ENCODE peak calls at places on chromosomes 6 and 20, in eight cellular contexts. C is GM20000, Y is endothelial cell, R is T-helper 17 cell, P is glutamatergic neuron, Q is kidney glomerular epithelial cell, O is AG04449, W is choroid plexus epithelial cell. U is an unnamed sample.

GRCh38 chr6:159008656-159009288 is 8.8 kb upstream of the RSPH3 start:
- DNase-seq in C (peak), Y (no peak), R (no peak), P (no peak), Q (peak), O (no peak), W (peak), U (no peak)

GRCh38 chr20:10469599-10469998 is 34.5 kb downstream of the SLX4IP start:
- DNase-seq in C (peak), Y (peak), R (no peak), P (no peak), Q (peak), O (peak), W (peak), U (peak)

GRCh38 chr6:43262000-43262779 is 18.9 kb downstream of the TTBK1 start:
- DNase-seq in C (no peak), Y (no peak), R (no peak), P (no peak), Q (no peak), O (no peak), W (no peak), U (no peak)

GRCh38 chr6:133099573-133099972 is 141.6 kb upstream of the EYA4 start:
- DNase-seq in C (no peak), Y (no peak), R (no peak), P (no peak), Q (peak), O (peak), W (peak), U (peak)

GRCh38 chr20:64154590-64155257 is 9.5 kb upstream of the MYT1 start:
- DNase-seq in C (no peak), Y (no peak), R (no peak), P (no peak), Q (no peak), O (no peak), W (no peak), U (no peak)

GRCh38 chr6:80605165-80605989 is 498.9 kb downstream of the BCKDHB start:
- DNase-seq in C (no peak), Y (peak), R (no peak), P (no peak), Q (peak), O (no peak), W (peak), U (no peak)

GRCh38 chr6:45640081-45640491 is 262.4 kb upstream of the SUPT3H start:
- DNase-seq in C (no peak), Y (no peak), R (no peak), P (no peak), Q (no peak), O (no peak), W (no peak), U (no peak)

GRCh38 chr6:42100029-42100901 is 42.2 kb downstream of the C6orf132 start:
- DNase-seq in C (no peak), Y (no peak), R (no peak), P (no peak), Q (no peak), O (no peak), W (peak), U (no peak)

GRCh38 chr6:13397359-13398080 is 69.2 kb upstream of the TBC1D7 start:
- DNase-seq in C (peak), Y (no peak), R (no peak), P (no peak), Q (no peak), O (no peak), W (no peak), U (no peak)

GRCh38 chr20:10316582-10316981 is 98.0 kb downstream of the SNAP25 start:
- DNase-seq in C (no peak), Y (no peak), R (no peak), P (no peak), Q (peak), O (no peak), W (no peak), U (no peak)

GRCh38 chr6:144158133-144158532 is 7.8 kb downstream of the STX11 start:
- DNase-seq in C (no peak), Y (no peak), R (no peak), P (no peak), Q (peak), O (peak), W (peak), U (no peak)

GRCh38 chr6:24126586-24127192 is 674 bp downstream of the NRSN1 start:
- DNase-seq in C (peak), Y (peak), R (no peak), P (no peak), Q (peak), O (no peak), W (peak), U (no peak)

GRCh38 chr6:139732451-139732850 is 358.0 kb upstream of the CITED2 start:
- DNase-seq in C (no peak), Y (no peak), R (no peak), P (no peak), Q (peak), O (no peak), W (peak), U (no peak)

GRCh38 chr20:51389543-51389924 is 153.0 kb downstream of the NFATC2 start:
- DNase-seq in C (no peak), Y (no peak), R (no peak), P (no peak), Q (no peak), O (no peak), W (no peak), U (no peak)

GRCh38 chr20:33441142-33441955 is 2.2 kb downstream of the SNTA1 start:
- DNase-seq in C (no peak), Y (no peak), R (no peak), P (no peak), Q (no peak), O (no peak), W (no peak), U (no peak)

GRCh38 chr20:61307686-61308085 is 55.6 kb downstream of the CDH4 start:
- DNase-seq in C (no peak), Y (no peak), R (no peak), P (no peak), Q (no peak), O (no peak), W (no peak), U (no peak)

GRCh38 chr20:24933266-24933908 is 15.7 kb upstream of the CST7 start:
- DNase-seq in C (no peak), Y (no peak), R (no peak), P (no peak), Q (no peak), O (no peak), W (no peak), U (no peak)

GRCh38 chr6:14046476-14047068 is 71.0 kb upstream of the CD83 start:
- DNase-seq in C (peak), Y (peak), R (peak), P (peak), Q (peak), O (no peak), W (peak), U (no peak)

GRCh38 chr6:63964347-63964746 is 328.7 kb downstream of the PHF3 start:
- DNase-seq in C (no peak), Y (no peak), R (no peak), P (no peak), Q (no peak), O (no peak), W (no peak), U (no peak)

GRCh38 chr6:101597711-101598110 is 204.2 kb downstream of the GRIK2 start:
- DNase-seq in C (no peak), Y (no peak), R (no peak), P (no peak), Q (no peak), O (peak), W (peak), U (no peak)

GRCh38 chr6:161168281-161168891 is 105.5 kb downstream of the AGPAT4 start:
- DNase-seq in C (no peak), Y (no peak), R (no peak), P (no peak), Q (peak), O (peak), W (peak), U (no peak)

GRCh38 chr6:136737343-136738177 is 54.7 kb downstream of the MAP3K5 start:
- DNase-seq in C (no peak), Y (no peak), R (no peak), P (no peak), Q (no peak), O (no peak), W (peak), U (no peak)

GRCh38 chr6:4819706-4820283 is 43.6 kb downstream of the CDYL start:
- DNase-seq in C (no peak), Y (no peak), R (no peak), P (no peak), Q (no peak), O (no peak), W (peak), U (no peak)

GRCh38 chr6:154996841-154997311 is 1.8 kb downstream of the TIAM2 start:
- DNase-seq in C (no peak), Y (no peak), R (no peak), P (no peak), Q (peak), O (no peak), W (no peak), U (no peak)

GRCh38 chr6:80163754-80164187 is 57.3 kb downstream of the BCKDHB start:
- DNase-seq in C (peak), Y (no peak), R (no peak), P (no peak), Q (peak), O (peak), W (peak), U (peak)

GRCh38 chr6:84466521-84466920 is 239.1 kb upstream of the CEP162 start:
- DNase-seq in C (no peak), Y (no peak), R (no peak), P (no peak), Q (peak), O (peak), W (peak), U (no peak)

U was measured in GF-D8.